ENCODE peak calls at places on chromosomes 12 and 14, in nine cellular contexts. A is M059J; G is Panc1; E is epithelial cell of esophagus; T is brain microvascular endothelial cell; B is mesendoderm; H is NCI-H1105 treated with DMSO at 0.1 percent for 48 hours; Y is endothelial cell; C is stimulated activated CD4-positive, alpha-beta T cell treated with anti-CD3 and anti-CD28 coated beads, Interleukin-1b, Interleukin-23, amount 100 ng/mL, for 1 hour. X is an unnamed sample.

GRCh38 chr14:76812093-76812421 is 625 bp downstream of the ANGEL1 start:
- DNase-seq in G (no peak), B (peak; percentile 45), H (peak; percentile 17), C (no peak), Y (peak; percentile 9), T (no peak), E (peak; percentile 15), A (peak; percentile 18), X (peak; percentile 16)

GRCh38 chr12:79187032-79187431 is 322.5 kb downstream of the SYT1 start:
- DNase-seq in B (no peak), C (no peak), A (no peak), H (peak; percentile 99), Y (no peak), T (no peak), E (no peak), G (no peak), X (no peak)

GRCh38 chr12:12636641-12637040 is 25.0 kb downstream of the CREBL2 start:
- DNase-seq in E (peak; percentile 72), C (no peak), T (no peak), Y (no peak), A (no peak), H (no peak), G (no peak), B (no peak), X (peak; percentile 29)

GRCh38 chr12:127162902-127163301 is 1104.1 kb upstream of the TMEM132C start:
- DNase-seq in G (no peak), Y (no peak), A (peak; percentile 76), B (no peak), E (peak; percentile 63), T (peak; percentile 76), C (no peak), H (no peak), X (peak; percentile 76)

GRCh38 chr12:19044877-19045276 is 84.7 kb upstream of the PLEKHA5 start:
- DNase-seq in B (no peak), G (no peak), A (no peak), C (no peak), T (no peak), Y (no peak), E (no peak), H (no peak), X (no peak)

GRCh38 chr12:76341436-76342030 is 6.7 kb downstream of the BBS10 start:
- DNase-seq in A (peak; percentile 15), T (no peak), C (no peak), E (no peak), H (no peak), Y (no peak), B (no peak), G (no peak), X (peak; percentile 68)

GRCh38 chr14:102824832-102825231 is 47.6 kb downstream of the TRAF3 start:
- DNase-seq in A (peak; percentile 64), T (peak; percentile 22), B (no peak), C (no peak), G (peak; percentile 15), E (peak; percentile 87), H (no peak), Y (no peak), X (peak; percentile 91)

GRCh38 chr14:104319489-104320241 is 181.3 kb downstream of the KIF26A start:
- DNase-seq in C (no peak), H (no peak), T (no peak), A (no peak), G (no peak), B (no peak), Y (peak; percentile 2), E (no peak), X (no peak)

GRCh38 chr12:52087961-52088820 is 8.7 kb downstream of the SMIM41 start:
- DNase-seq in T (no peak), C (no peak), E (no peak), G (no peak), Y (no peak), A (no peak), H (no peak), B (no peak), X (no peak)

GRCh38 chr12:52197371-52198231 is 5.8 kb upstream of the KRT80 start:
- DNase-seq in H (peak; percentile 81), T (no peak), Y (no peak), E (no peak), C (no peak), B (no peak), A (peak; percentile 65), G (no peak), X (no peak)

GRCh38 chr12:4852911-4853310 is 56.8 kb upstream of the KCNA1 start:
- DNase-seq in T (no peak), H (no peak), Y (no peak), G (no peak), B (no peak), C (no peak), E (no peak), A (no peak), X (no peak)

GRCh38 chr14:104553166-104554087 is 26.1 kb upstream of the C14orf180 start:
- DNase-seq in B (no peak), E (no peak), T (no peak), H (no peak), G (no peak), C (no peak), Y (no peak), A (no peak), X (no peak)

GRCh38 chr12:121668750-121669524 is 517 bp downstream of the MORN3 start:
- DNase-seq in C (peak; percentile 41), Y (peak; percentile 79), A (peak; percentile 22), H (no peak), T (no peak), G (no peak), B (peak; percentile 83), E (peak; percentile 22), X (no peak)

GRCh38 chr12:24679135-24679534 is 269.8 kb downstream of the BCAT1 start:
- DNase-seq in T (peak; percentile 11), Y (no peak), E (peak; percentile 11), G (no peak), A (no peak), B (peak; percentile 11), H (no peak), C (no peak), X (no peak)

GRCh38 chr12:14774944-14775651 is 28.2 kb downstream of the WBP11 start:
- DNase-seq in H (no peak), Y (peak; percentile 43), B (peak; percentile 42), E (peak; percentile 73), G (no peak), T (peak; percentile 50), A (peak; percentile 63), C (no peak), X (peak; percentile 52)

GRCh38 chr14:34465069-34465859 is 3.2 kb upstream of the SPTSSA start:
- DNase-seq in B (peak; percentile 55), G (no peak), A (peak; percentile 54), H (no peak), T (peak; percentile 21), C (no peak), E (peak; percentile 35), Y (no peak), X (no peak)

GRCh38 chr12:6074394-6074793 is 50.1 kb downstream of the VWF start:
- DNase-seq in C (no peak), B (no peak), H (no peak), A (no peak), E (no peak), Y (no peak), T (no peak), G (no peak), X (no peak)

GRCh38 chr12:51721281-51721940 is 127.1 kb downstream of the FIGNL2 start:
- DNase-seq in Y (peak; percentile 65), A (no peak), E (peak; percentile 19), H (no peak), G (no peak), B (peak; percentile 69), T (peak; percentile 9), C (peak; percentile 5), X (no peak)

GRCh38 chr12:93005928-93006654 is 77.0 kb upstream of the EEA1 start:
- DNase-seq in Y (no peak), H (no peak), C (no peak), B (no peak), E (no peak), G (no peak), A (no peak), T (no peak), X (no peak)

GRCh38 chr12:79223761-79224160 is 359.2 kb downstream of the SYT1 start:
- DNase-seq in Y (no peak), B (no peak), G (no peak), C (no peak), T (no peak), H (no peak), E (no peak), A (no peak), X (no peak)

GRCh38 chr14:91269076-91269991 is 24.8 kb upstream of the GPR68 start:
- DNase-seq in Y (no peak), B (no peak), E (no peak), C (no peak), A (peak; percentile 16), T (no peak), H (no peak), G (no peak), X (no peak)

GRCh38 chr14:50714452-50715073 is 46.5 kb upstream of the SAV1 start:
- DNase-seq in G (no peak), A (peak; percentile 46), B (peak; percentile 45), T (peak; percentile 41), C (no peak), Y (peak; percentile 17), E (peak; percentile 62), H (peak; percentile 15), X (peak; percentile 44)

GRCh38 chr14:61837336-61838229 is 75.4 kb downstream of the SNAPC1 start:
- DNase-seq in H (peak; percentile 75), G (peak; percentile 67), A (peak; percentile 74), Y (peak; percentile 81), B (peak; percentile 77), E (peak; percentile 85), T (peak; percentile 81), C (peak; percentile 48), X (peak; percentile 60)

GRCh38 chr14:76227450-76228050 is 75.8 kb downstream of the GPATCH2L start:
- DNase-seq in C (no peak), E (peak; percentile 93), B (no peak), Y (no peak), T (peak; percentile 53), H (no peak), G (no peak), A (peak; percentile 20), X (peak; percentile 78)

GRCh38 chr12:12630850-12631249 is 19.2 kb downstream of the CREBL2 start:
- DNase-seq in Y (no peak), A (no peak), T (no peak), B (no peak), G (no peak), E (no peak), H (no peak), C (no peak), X (no peak)

GRCh38 chr12:50258167-50258551 is 25.2 kb downstream of the LIMA1 start:
- DNase-seq in C (no peak), E (peak; percentile 37), T (no peak), A (peak; percentile 32), Y (no peak), B (no peak), G (no peak), H (no peak), X (peak; percentile 25)

GRCh38 chr14:59046746-59047145 is 141.7 kb upstream of the DAAM1 start:
- DNase-seq in E (no peak), G (no peak), Y (no peak), T (no peak), B (no peak), H (no peak), C (no peak), A (peak; percentile 59), X (no peak)

X was measured in mammary epithelial cell.